ENCODE peak calls at places on chromosome 22, in six cellular contexts. One of them, this sample, is unnamed.

GRCh38 chr22:18031670-18032454 is 7.5 kb upstream of the MICAL3 start:
- DNase-seq in stimulated activated CD8-positive, alpha-beta memory T cell treated with anti-CD3 and anti-CD28 coated beads, Interleukin-15, amount 100 ng/mL, for 24 hours: no peak
- DNase-seq in LoVo: peak
- DNase-seq in ELF-1: no peak
- DNase-seq in GM10248: no peak
- DNase-seq in iPS-NIHi11: no peak
- DNase-seq in this sample: peak

GRCh38 chr22:45970709-45971388 is 6.1 kb downstream of the WNT7B start:
- DNase-seq in LoVo: no peak
- DNase-seq in GM10248: no peak
- DNase-seq in ELF-1: peak
- DNase-seq in iPS-NIHi11: no peak
- DNase-seq in stimulated activated CD8-positive, alpha-beta memory T cell treated with anti-CD3 and anti-CD28 coated beads, Interleukin-15, amount 100 ng/mL, for 24 hours: no peak
- DNase-seq in this sample: no peak

GRCh38 chr22:50341977-50342650 is 1.0 kb upstream of the PPP6R2 start:
- DNase-seq in ELF-1: peak
- DNase-seq in GM10248: peak
- DNase-seq in stimulated activated CD8-positive, alpha-beta memory T cell treated with anti-CD3 and anti-CD28 coated beads, Interleukin-15, amount 100 ng/mL, for 24 hours: peak
- DNase-seq in iPS-NIHi11: peak
- DNase-seq in LoVo: peak
- DNase-seq in this sample: no peak

GRCh38 chr22:26737262-26737661 is 79.9 kb downstream of the MIAT start:
- DNase-seq in stimulated activated CD8-positive, alpha-beta memory T cell treated with anti-CD3 and anti-CD28 coated beads, Interleukin-15, amount 100 ng/mL, for 24 hours: no peak
- DNase-seq in GM10248: no peak
- DNase-seq in ELF-1: no peak
- DNase-seq in LoVo: no peak
- DNase-seq in iPS-NIHi11: no peak
- DNase-seq in this sample: no peak

GRCh38 chr22:37089451-37089850 is 20.1 kb downstream of the TMPRSS6 start:
- DNase-seq in GM10248: no peak
- DNase-seq in ELF-1: no peak
- DNase-seq in LoVo: no peak
- DNase-seq in stimulated activated CD8-positive, alpha-beta memory T cell treated with anti-CD3 and anti-CD28 coated beads, Interleukin-15, amount 100 ng/mL, for 24 hours: no peak
- DNase-seq in iPS-NIHi11: no peak
- DNase-seq in this sample: no peak

GRCh38 chr22:29647954-29648737 is 44.7 kb downstream of the NF2 start:
- DNase-seq in iPS-NIHi11: no peak
- DNase-seq in GM10248: no peak
- DNase-seq in LoVo: no peak
- DNase-seq in ELF-1: no peak
- DNase-seq in stimulated activated CD8-positive, alpha-beta memory T cell treated with anti-CD3 and anti-CD28 coated beads, Interleukin-15, amount 100 ng/mL, for 24 hours: no peak
- DNase-seq in this sample: no peak

GRCh38 chr22:29202231-29203192 is 3.2 kb upstream of the EMID1 start:
- DNase-seq in GM10248: peak
- DNase-seq in ELF-1: peak
- DNase-seq in LoVo: no peak
- DNase-seq in iPS-NIHi11: peak
- DNase-seq in stimulated activated CD8-positive, alpha-beta memory T cell treated with anti-CD3 and anti-CD28 coated beads, Interleukin-15, amount 100 ng/mL, for 24 hours: no peak
- DNase-seq in this sample: no peak

GRCh38 chr22:31958625-31959239 is 14.4 kb downstream of the YWHAH start:
- DNase-seq in stimulated activated CD8-positive, alpha-beta memory T cell treated with anti-CD3 and anti-CD28 coated beads, Interleukin-15, amount 100 ng/mL, for 24 hours: no peak
- DNase-seq in GM10248: no peak
- DNase-seq in ELF-1: no peak
- DNase-seq in iPS-NIHi11: no peak
- DNase-seq in LoVo: no peak
- DNase-seq in this sample: no peak

GRCh38 chr22:30432096-30432495 is 6.5 kb downstream of the MTFP1 start:
- DNase-seq in GM10248: no peak
- DNase-seq in LoVo: no peak
- DNase-seq in ELF-1: no peak
- DNase-seq in stimulated activated CD8-positive, alpha-beta memory T cell treated with anti-CD3 and anti-CD28 coated beads, Interleukin-15, amount 100 ng/mL, for 24 hours: no peak
- DNase-seq in iPS-NIHi11: no peak
- DNase-seq in this sample: no peak

GRCh38 chr22:41290262-41291221 is 4.6 kb upstream of the RANGAP1 start:
- DNase-seq in iPS-NIHi11: no peak
- DNase-seq in ELF-1: peak
- DNase-seq in LoVo: no peak
- DNase-seq in GM10248: no peak
- DNase-seq in stimulated activated CD8-positive, alpha-beta memory T cell treated with anti-CD3 and anti-CD28 coated beads, Interleukin-15, amount 100 ng/mL, for 24 hours: no peak
- DNase-seq in this sample: no peak

GRCh38 chr22:23070418-23071162 is at the start of gene GNAZ:
- DNase-seq in stimulated activated CD8-positive, alpha-beta memory T cell treated with anti-CD3 and anti-CD28 coated beads, Interleukin-15, amount 100 ng/mL, for 24 hours: no peak
- DNase-seq in GM10248: peak
- DNase-seq in iPS-NIHi11: peak
- DNase-seq in LoVo: no peak
- DNase-seq in ELF-1: peak
- DNase-seq in this sample: no peak

GRCh38 chr22:44371741-44372525 is 59.2 kb upstream of the SHISAL1 start:
- DNase-seq in stimulated activated CD8-positive, alpha-beta memory T cell treated with anti-CD3 and anti-CD28 coated beads, Interleukin-15, amount 100 ng/mL, for 24 hours: no peak
- DNase-seq in iPS-NIHi11: no peak
- DNase-seq in GM10248: no peak
- DNase-seq in ELF-1: no peak
- DNase-seq in LoVo: no peak
- DNase-seq in this sample: no peak

GRCh38 chr22:42439821-42440674 is 7.8 kb upstream of the NFAM1 start:
- DNase-seq in GM10248: no peak
- DNase-seq in ELF-1: peak
- DNase-seq in LoVo: no peak
- DNase-seq in iPS-NIHi11: no peak
- DNase-seq in stimulated activated CD8-positive, alpha-beta memory T cell treated with anti-CD3 and anti-CD28 coated beads, Interleukin-15, amount 100 ng/mL, for 24 hours: no peak
- DNase-seq in this sample: no peak

GRCh38 chr22:46596819-46597218 is 23.4 kb upstream of the GRAMD4 start:
- DNase-seq in iPS-NIHi11: peak
- DNase-seq in GM10248: no peak
- DNase-seq in stimulated activated CD8-positive, alpha-beta memory T cell treated with anti-CD3 and anti-CD28 coated beads, Interleukin-15, amount 100 ng/mL, for 24 hours: no peak
- DNase-seq in LoVo: peak
- DNase-seq in ELF-1: peak
- DNase-seq in this sample: peak

GRCh38 chr22:29055192-29055830 is 6.3 kb downstream of the C22orf31 start:
- DNase-seq in stimulated activated CD8-positive, alpha-beta memory T cell treated with anti-CD3 and anti-CD28 coated beads, Interleukin-15, amount 100 ng/mL, for 24 hours: no peak
- DNase-seq in iPS-NIHi11: peak
- DNase-seq in GM10248: no peak
- DNase-seq in LoVo: no peak
- DNase-seq in ELF-1: no peak
- DNase-seq in this sample: no peak

GRCh38 chr22:39171623-39172264 is 19.3 kb upstream of the CBX7 start:
- DNase-seq in iPS-NIHi11: no peak
- DNase-seq in ELF-1: no peak
- DNase-seq in stimulated activated CD8-positive, alpha-beta memory T cell treated with anti-CD3 and anti-CD28 coated beads, Interleukin-15, amount 100 ng/mL, for 24 hours: no peak
- DNase-seq in LoVo: no peak
- DNase-seq in GM10248: no peak
- DNase-seq in this sample: no peak

GRCh38 chr22:32354360-32355351 is 3.0 kb upstream of the RFPL3 start:
- DNase-seq in GM10248: no peak
- DNase-seq in LoVo: no peak
- DNase-seq in iPS-NIHi11: peak
- DNase-seq in ELF-1: no peak
- DNase-seq in stimulated activated CD8-positive, alpha-beta memory T cell treated with anti-CD3 and anti-CD28 coated beads, Interleukin-15, amount 100 ng/mL, for 24 hours: no peak
- DNase-seq in this sample: peak

GRCh38 chr22:26672590-26673468 is 15.4 kb downstream of the MIAT start:
- DNase-seq in GM10248: peak
- DNase-seq in LoVo: peak
- DNase-seq in ELF-1: peak
- DNase-seq in stimulated activated CD8-positive, alpha-beta memory T cell treated with anti-CD3 and anti-CD28 coated beads, Interleukin-15, amount 100 ng/mL, for 24 hours: peak
- DNase-seq in iPS-NIHi11: peak
- DNase-seq in this sample: no peak

GRCh38 chr22:41535244-41535643 is 9.0 kb downstream of the POLR3H start:
- DNase-seq in iPS-NIHi11: peak
- DNase-seq in LoVo: no peak
- DNase-seq in GM10248: no peak
- DNase-seq in ELF-1: no peak
- DNase-seq in stimulated activated CD8-positive, alpha-beta memory T cell treated with anti-CD3 and anti-CD28 coated beads, Interleukin-15, amount 100 ng/mL, for 24 hours: no peak
- DNase-seq in this sample: no peak

GRCh38 chr22:37744589-37744988 is 47.7 kb downstream of the TRIOBP start:
- DNase-seq in iPS-NIHi11: no peak
- DNase-seq in stimulated activated CD8-positive, alpha-beta memory T cell treated with anti-CD3 and anti-CD28 coated beads, Interleukin-15, amount 100 ng/mL, for 24 hours: no peak
- DNase-seq in LoVo: no peak
- DNase-seq in GM10248: no peak
- DNase-seq in ELF-1: no peak
- DNase-seq in this sample: no peak

GRCh38 chr22:32546480-32546879 is 71.9 kb downstream of the FBXO7 start:
- DNase-seq in stimulated activated CD8-positive, alpha-beta memory T cell treated with anti-CD3 and anti-CD28 coated beads, Interleukin-15, amount 100 ng/mL, for 24 hours: no peak
- DNase-seq in LoVo: no peak
- DNase-seq in ELF-1: no peak
- DNase-seq in GM10248: no peak
- DNase-seq in iPS-NIHi11: no peak
- DNase-seq in this sample: no peak

GRCh38 chr22:38427465-38427864 is 27.5 kb downstream of the KCNJ4 start:
- DNase-seq in iPS-NIHi11: no peak
- DNase-seq in stimulated activated CD8-positive, alpha-beta memory T cell treated with anti-CD3 and anti-CD28 coated beads, Interleukin-15, amount 100 ng/mL, for 24 hours: no peak
- DNase-seq in LoVo: no peak
- DNase-seq in GM10248: no peak
- DNase-seq in ELF-1: no peak
- DNase-seq in this sample: no peak